ENCODE peak calls at places on chromosome 11, in eight cellular contexts. J is RPMI7951; Y is PC-3; V is myocyte; B is activated CD4-positive, alpha-beta T cell treated with anti-CD3 and anti-CD28 coated beads, Interleukin-2, amount 10 ng/mL, durations not matched to agents 7 days and 5 days; Q is stimulated activated CD8-positive, alpha-beta memory T cell treated with anti-CD3 and anti-CD28 coated beads, Interleukin-7, amount 100 ng/mL, for 48 hours; T is renal cortical epithelial cell; L is putamen. S is an unnamed sample.

GRCh38 chr11:131897976-131898375 is 527.6 kb downstream of the NTM start:
- DNase-seq in Q (no peak), Y (no peak), L (no peak), J (no peak), T (no peak), B (no peak), V (no peak), S (no peak)

GRCh38 chr11:2827256-2827655 is 58.3 kb downstream of the CDKN1C start:
- DNase-seq in Y (no peak), Q (no peak), L (no peak), J (no peak), V (no peak), B (no peak), T (no peak), S (no peak)

GRCh38 chr11:115613986-115614625 is 109.9 kb upstream of the CADM1 start:
- DNase-seq in Y (peak), V (no peak), T (peak), L (no peak), B (no peak), Q (no peak), J (peak), S (peak)

GRCh38 chr11:128908391-128909246 is 17.5 kb downstream of the KCNJ5 start:
- DNase-seq in J (peak), T (peak), V (peak), B (no peak), Q (no peak), L (no peak), Y (peak), S (peak)

GRCh38 chr11:92735039-92735438 is 234.4 kb upstream of the MTNR1B start:
- DNase-seq in V (no peak), J (no peak), T (peak), Q (no peak), Y (no peak), B (no peak), L (no peak), S (peak)

GRCh38 chr11:3995949-3996554 is 98.5 kb upstream of the RRM1 start:
- DNase-seq in Q (no peak), B (no peak), T (no peak), Y (peak), V (peak), L (no peak), J (peak), S (peak)

GRCh38 chr11:72446929-72447753 is 12.8 kb upstream of the CLPB start:
- DNase-seq in B (peak), T (peak), Q (no peak), V (peak), L (peak), J (peak), Y (peak), S (peak)

GRCh38 chr11:33915521-33915920 is 23.6 kb upstream of the LMO2 start:
- DNase-seq in T (no peak), B (no peak), Q (no peak), Y (no peak), L (no peak), J (peak), V (no peak), S (no peak)

GRCh38 chr11:109644158-109644557 is 222.2 kb downstream of the C11orf87 start:
- DNase-seq in Y (peak), V (peak), J (peak), Q (no peak), B (no peak), T (no peak), L (peak), S (no peak)

GRCh38 chr11:73216466-73216865 is 1.6 kb upstream of the P2RY2 start:
- DNase-seq in V (no peak), J (no peak), T (no peak), L (no peak), B (no peak), Y (no peak), Q (no peak), S (no peak)

GRCh38 chr11:75689861-75690641 is 21.2 kb upstream of the MAP6 start:
- DNase-seq in V (no peak), J (no peak), Y (peak), T (peak), L (no peak), B (no peak), Q (no peak), S (peak)